ENCODE peak calls at places on chromosomes 4 and X, in four cellular contexts. One of them, this sample, is unnamed.

GRCh38 chrX:136529795-136530194 is 2.2 kb upstream of the VGLL1 start:
- DNase-seq in neural progenitor cell: no peak
- DNase-seq in psoas muscle: no peak
- DNase-seq in aorta: no peak
- DNase-seq in this sample: no peak

GRCh38 chr4:177632481-177632880 is 190.2 kb upstream of the AGA start:
- DNase-seq in psoas muscle: no peak
- DNase-seq in neural progenitor cell: no peak
- DNase-seq in aorta: no peak
- DNase-seq in this sample: no peak

GRCh38 chr4:13559414-13559813 is 15.1 kb upstream of the NKX3-2 start:
- DNase-seq in neural progenitor cell: no peak
- DNase-seq in psoas muscle: no peak
- DNase-seq in aorta: no peak
- DNase-seq in this sample: no peak

GRCh38 chr4:165874799-165875371 is 1.8 kb downstream of the TLL1 start:
- DNase-seq in aorta: no peak
- DNase-seq in neural progenitor cell: peak; percentile 79
- DNase-seq in psoas muscle: peak; percentile 17
- DNase-seq in this sample: peak; percentile 59

GRCh38 chr4:3372933-3373465 is 68.8 kb upstream of the HGFAC start:
- DNase-seq in neural progenitor cell: no peak
- DNase-seq in aorta: peak; percentile 94
- DNase-seq in psoas muscle: peak; percentile 69
- DNase-seq in this sample: peak; percentile 88

GRCh38 chr4:185421366-185422124 is 4.2 kb downstream of the UFSP2 start:
- DNase-seq in neural progenitor cell: no peak
- DNase-seq in aorta: no peak
- DNase-seq in psoas muscle: no peak
- DNase-seq in this sample: no peak

GRCh38 chr4:152079543-152080293 is 318.9 kb upstream of the GATB start:
- DNase-seq in aorta: no peak
- DNase-seq in psoas muscle: no peak
- DNase-seq in neural progenitor cell: no peak
- DNase-seq in this sample: no peak

GRCh38 chrX:40095588-40096394 is 2.0 kb downstream of the BCOR start:
- DNase-seq in psoas muscle: no peak
- DNase-seq in aorta: no peak
- DNase-seq in neural progenitor cell: peak; percentile 44
- DNase-seq in this sample: peak; percentile 73

GRCh38 chr4:82500830-82501229 is 61.0 kb downstream of the TMEM150C start:
- DNase-seq in psoas muscle: no peak
- DNase-seq in neural progenitor cell: peak; percentile 26
- DNase-seq in aorta: no peak
- DNase-seq in this sample: no peak

GRCh38 chr4:139866270-139866962 is 200.8 kb downstream of the MGST2 start:
- DNase-seq in psoas muscle: no peak
- DNase-seq in neural progenitor cell: no peak
- DNase-seq in aorta: no peak
- DNase-seq in this sample: no peak

GRCh38 chrX:131843996-131844395 is 179.1 kb upstream of the STK26 start:
- DNase-seq in psoas muscle: no peak
- DNase-seq in neural progenitor cell: no peak
- DNase-seq in aorta: no peak
- DNase-seq in this sample: no peak
- H3K4me1 ChIP-seq in psoas muscle: no peaks in the 10 kb centered on the region
- H3K4me1 ChIP-seq in neural progenitor cell: no peaks in the 10 kb centered on the region
- H3K4me1 ChIP-seq in aorta: no peaks in the 10 kb centered on the region
- H3K4me1 ChIP-seq in this sample: no peaks in the 10 kb centered on the region

DNA sequence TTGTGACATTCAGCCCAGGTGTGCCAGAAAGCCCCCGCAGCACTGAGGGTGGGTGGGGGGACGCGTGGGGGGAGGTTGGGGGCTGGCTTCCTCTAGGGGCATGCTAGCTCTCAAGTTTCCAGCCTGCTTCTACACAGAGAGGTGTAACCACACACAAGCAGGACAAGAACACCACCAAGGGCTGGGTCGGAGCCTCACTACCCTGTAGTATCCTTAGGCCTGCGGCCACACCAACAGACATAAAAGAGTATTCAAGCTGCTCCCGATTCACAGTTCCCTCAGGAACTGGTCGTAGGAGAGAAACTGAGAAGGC is 1.8 kb downstream of the USP46 start:
- DNase-seq in aorta: no peak
- DNase-seq in psoas muscle: peak; percentile 13
- DNase-seq in neural progenitor cell: no peak
- DNase-seq in this sample: no peak
- H3K27ac ChIP-seq in aorta: no peak overlapping the region
- H3K27ac ChIP-seq in psoas muscle: peak overlapping the region; percentile 96
- H3K27ac ChIP-seq in neural progenitor cell: peak overlapping the region; percentile 77
- H3K27ac ChIP-seq in this sample: peak overlapping the region; percentile 45

GRCh38 chrX:115562492-115562872 is 1.5 kb downstream of the PLS3 start:
- DNase-seq in psoas muscle: no peak
- DNase-seq in neural progenitor cell: no peak
- DNase-seq in aorta: no peak
- DNase-seq in this sample: no peak
- H3K4me3 ChIP-seq in psoas muscle: peak overlapping the region; percentile 75
- H3K4me3 ChIP-seq in neural progenitor cell: peak overlapping the region; percentile 91
- H3K4me3 ChIP-seq in aorta: peak overlapping the region; percentile 48
- H3K4me3 ChIP-seq in this sample: peak overlapping the region; percentile 89

DNA sequence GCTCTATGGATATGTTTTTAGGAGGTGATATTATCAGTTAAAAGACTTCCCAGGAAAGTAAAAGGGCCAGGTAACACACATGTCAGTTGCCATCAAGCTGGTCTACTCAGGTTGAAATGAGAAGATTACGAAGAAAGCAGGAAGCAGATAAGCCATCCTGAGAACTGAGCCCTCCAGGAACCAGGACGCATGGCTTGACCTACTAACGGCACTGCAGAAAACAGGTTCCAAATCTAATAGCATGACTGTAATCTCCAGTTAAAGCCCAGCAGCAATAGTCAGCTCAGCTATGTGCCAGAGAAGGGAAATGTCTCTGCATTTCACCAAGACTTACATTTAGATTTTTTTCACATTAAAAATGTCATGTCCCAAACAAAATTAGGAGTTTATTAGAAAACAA is 77.9 kb downstream of the APBB2 start:
- DNase-seq in psoas muscle: no peak
- DNase-seq in aorta: no peak
- DNase-seq in neural progenitor cell: no peak
- DNase-seq in this sample: no peak
- H3K4me1 ChIP-seq in psoas muscle: peaks cover 7% of the 10 kb centered on the region
- H3K4me1 ChIP-seq in aorta: peaks cover 4% of the 10 kb centered on the region
- H3K4me1 ChIP-seq in neural progenitor cell: peaks cover 50% of the 10 kb centered on the region
- H3K4me1 ChIP-seq in this sample: peaks cover 9% of the 10 kb centered on the region

GRCh38 chr4:147163311-147163710 is 217.6 kb upstream of the TTC29 start:
- DNase-seq in neural progenitor cell: no peak
- DNase-seq in psoas muscle: no peak
- DNase-seq in aorta: no peak
- DNase-seq in this sample: no peak
- H3K27ac ChIP-seq in neural progenitor cell: no peak overlapping the region
- H3K27ac ChIP-seq in psoas muscle: no peak overlapping the region
- H3K27ac ChIP-seq in aorta: no peak overlapping the region
- H3K27ac ChIP-seq in this sample: no peak overlapping the region

GRCh38 chr4:148834804-148835598 is 392.8 kb upstream of the NR3C2 start:
- DNase-seq in psoas muscle: no peak
- DNase-seq in aorta: no peak
- DNase-seq in neural progenitor cell: no peak
- DNase-seq in this sample: peak; percentile 34
- H3K4me3 ChIP-seq in psoas muscle: no peak overlapping the region
- H3K4me3 ChIP-seq in aorta: no peak overlapping the region
- H3K4me3 ChIP-seq in neural progenitor cell: no peak overlapping the region
- H3K4me3 ChIP-seq in this sample: no peak overlapping the region